ENCODE peak calls at places on chromosome 21, in eight cellular contexts. G is cardiac fibroblast; C is left kidney; W is KBM-7; O is nucleus accumbens; A is stimulated activated CD8-positive, alpha-beta memory T cell treated with anti-CD3 and anti-CD28 coated beads, Interleukin-7, amount 100 ng/mL, for 48 hours; L is ovary; E is T1000. U is an unnamed sample.

GRCh38 chr21:16186742-16187141 is 457.0 kb downstream of the USP25 start:
- DNase-seq in W (no peak), L (no peak), E (no peak), G (peak), O (no peak), A (no peak), C (no peak), U (peak)

GRCh38 chr21:45886610-45887026 is 95.0 kb upstream of the COL6A1 start:
- DNase-seq in W (no peak), E (no peak), L (no peak), G (no peak), C (no peak), O (no peak), A (no peak), U (no peak)

GRCh38 chr21:15250384-15250783 is 185.6 kb upstream of the NRIP1 start:
- DNase-seq in E (no peak), O (no peak), C (no peak), W (no peak), G (no peak), L (no peak), A (no peak), U (peak)

GRCh38 chr21:37916795-37917142 is 512 bp upstream of the KCNJ6 start:
- DNase-seq in C (peak), O (no peak), A (no peak), L (no peak), E (no peak), G (no peak), W (peak), U (no peak)

GRCh38 chr21:45433301-45433700 is 28.3 kb downstream of the COL18A1 start:
- DNase-seq in C (peak), O (no peak), L (no peak), G (no peak), E (no peak), W (no peak), A (no peak), U (no peak)

GRCh38 chr21:35096959-35097358 is 47.9 kb upstream of the RUNX1 start:
- DNase-seq in O (no peak), E (no peak), G (no peak), L (no peak), W (no peak), A (no peak), C (no peak), U (no peak)

GRCh38 chr21:44752701-44753235 is 41.4 kb upstream of the TSPEAR start:
- DNase-seq in L (no peak), A (no peak), O (no peak), W (no peak), C (peak), E (no peak), G (peak), U (peak)

GRCh38 chr21:34052171-34052570 is 21.2 kb upstream of the MRPS6 start:
- DNase-seq in A (no peak), C (no peak), W (no peak), L (no peak), G (no peak), O (no peak), E (no peak), U (no peak)

GRCh38 chr21:29256125-29256895 is 42.4 kb upstream of the BACH1 start:
- DNase-seq in O (no peak), A (no peak), G (no peak), L (no peak), C (no peak), E (no peak), W (peak), U (peak)

GRCh38 chr21:32779983-32780382 is 8.4 kb upstream of the PAXBP1 start:
- DNase-seq in O (no peak), C (no peak), G (no peak), L (no peak), W (peak), E (no peak), A (no peak), U (no peak)

GRCh38 chr21:15065381-15066230 is 806 bp upstream of the NRIP1 start:
- DNase-seq in A (peak), C (peak), O (peak), W (peak), E (peak), L (peak), G (peak), U (peak)

GRCh38 chr21:25297117-25297516 is 310.2 kb downstream of the MRPL39 start:
- DNase-seq in E (no peak), G (no peak), O (no peak), C (no peak), A (no peak), L (no peak), W (no peak), U (no peak)

GRCh38 chr21:19490481-19490880 is 1086.9 kb upstream of the TMPRSS15 start:
- DNase-seq in G (no peak), W (no peak), O (no peak), E (no peak), A (no peak), C (no peak), L (no peak), U (no peak)